ENCODE peak calls at places on chromosomes 7 and 10, in nine cellular contexts. O is left ventricle myocardium superior; D is glomerular endothelial cell; K is NCI-H2081; G is neuronal stem cell; Y is cardiac fibroblast; P is SHP77; A is uterus; U is CD8-positive, alpha-beta T cell. L is an unnamed sample.

GRCh38 chr7:46949270-46949931 is 632.5 kb downstream of the TNS3 start:
- DNase-seq in O (no peak), D (no peak), K (no peak), G (no peak), Y (no peak), P (no peak), A (no peak), U (no peak), L (no peak)

GRCh38 chr7:96204601-96205000 is 117.3 kb downstream of the SLC25A13 start:
- DNase-seq in O (no peak), D (no peak), K (no peak), G (no peak), Y (no peak), P (no peak), A (no peak), U (no peak), L (no peak)

GRCh38 chr7:27547401-27547800 is 115.3 kb downstream of the HIBADH start:
- DNase-seq in O (no peak), D (no peak), K (no peak), G (no peak), Y (peak), P (no peak), A (no peak), U (no peak), L (no peak)

GRCh38 chr10:14700551-14700950 is 74.1 kb downstream of the FAM107B start:
- DNase-seq in O (no peak), D (no peak), K (no peak), G (no peak), Y (no peak), P (no peak), A (no peak), U (no peak), L (no peak)

GRCh38 chr7:137169282-137169698 is 174.2 kb downstream of the PTN start:
- DNase-seq in O (peak), D (no peak), K (peak), G (peak), Y (peak), P (peak), A (peak), U (no peak), L (no peak)

GRCh38 chr10:13707156-13707881 is 120.6 kb downstream of the PRPF18 start:
- DNase-seq in O (peak), D (no peak), K (no peak), G (peak), Y (peak), P (no peak), A (peak), U (peak), L (no peak)

GRCh38 chr10:43965033-43965917 is 316.6 kb upstream of the ZNF32 start:
- DNase-seq in O (no peak), D (no peak), K (no peak), G (no peak), Y (peak), P (no peak), A (peak), U (no peak), L (no peak)

GRCh38 chr10:14383266-14383665 is 52.5 kb upstream of the FRMD4A start:
- DNase-seq in O (no peak), D (no peak), K (no peak), G (no peak), Y (peak), P (no peak), A (no peak), U (no peak), L (no peak)

GRCh38 chr7:159051916-159052315 is 92.8 kb downstream of the VIPR2 start:
- DNase-seq in O (no peak), D (no peak), K (no peak), G (no peak), Y (no peak), P (no peak), A (no peak), U (no peak), L (no peak)

GRCh38 chr10:71443676-71444075 is 47.0 kb downstream of the CDH23 start:
- DNase-seq in O (no peak), D (no peak), K (no peak), G (no peak), Y (no peak), P (no peak), A (no peak), U (no peak), L (no peak)

GRCh38 chr10:127376071-127376470 is 173.0 kb upstream of the NPS start:
- DNase-seq in O (no peak), D (no peak), K (no peak), G (no peak), Y (no peak), P (no peak), A (no peak), U (no peak), L (no peak)

GRCh38 chr10:100984670-100985177 is 2.6 kb downstream of the MRPL43 start:
- DNase-seq in O (no peak), D (no peak), K (no peak), G (no peak), Y (no peak), P (no peak), A (no peak), U (no peak), L (no peak)